ENCODE peak calls at places on chromosomes 2 and 18, in five cellular contexts. F, T, Z, O and H are unnamed samples.

GRCh38 chr2:17162721-17163120 is 355.5 kb downstream of the RAD51AP2 start:
- DNase-seq in F (no peak), T (no peak), Z (no peak), O (no peak), H (no peak)

GRCh38 chr2:218252509-218253247 is 8.1 kb upstream of the GPBAR1 start:
- DNase-seq in F (no peak), T (no peak), Z (no peak), O (no peak), H (no peak)

GRCh38 chr2:172564376-172564775 is 8.5 kb downstream of the PDK1 start:
- DNase-seq in F (no peak), T (no peak), Z (no peak), O (no peak), H (no peak)

GRCh38 chr18:22279741-22280452 is 110.5 kb downstream of the GATA6 start:
- DNase-seq in F (no peak), T (no peak), Z (no peak), O (no peak), H (peak; percentile 16)

GRCh38 chr2:106054880-106055655 is 139.0 kb downstream of the UXS1 start:
- DNase-seq in F (no peak), T (no peak), Z (no peak), O (no peak), H (no peak)

GRCh38 chr2:150371066-150371812 is 116.2 kb downstream of the RND3 start:
- DNase-seq in F (no peak), T (no peak), Z (no peak), O (no peak), H (no peak)

GRCh38 chr18:7678801-7679200 is 111.7 kb downstream of the PTPRM start:
- DNase-seq in F (no peak), T (no peak), Z (no peak), O (no peak), H (no peak)

GRCh38 chr18:76252880-76253279 is 242.2 kb downstream of the ZNF516 start:
- DNase-seq in F (peak; percentile 4), T (peak; percentile 18), Z (no peak), O (no peak), H (no peak)

GRCh38 chr18:22286576-22286975 is 117.2 kb downstream of the GATA6 start:
- DNase-seq in F (no peak), T (peak; percentile 77), Z (no peak), O (peak; percentile 38), H (no peak)

GRCh38 chr2:218008060-218009040 is 5.6 kb upstream of the TNS1 start:
- DNase-seq in F (no peak), T (no peak), Z (no peak), O (no peak), H (no peak)

GRCh38 chr2:4246364-4247131 is 543.2 kb downstream of the DCDC2C start:
- DNase-seq in F (no peak), T (no peak), Z (no peak), O (no peak), H (no peak)

GRCh38 chr2:98822301-98823164 is 91.6 kb upstream of the MGAT4A start:
- DNase-seq in F (peak; percentile 88), T (no peak), Z (no peak), O (no peak), H (no peak)

GRCh38 chr2:226413498-226414130 is 386.0 kb downstream of the IRS1 start:
- DNase-seq in F (no peak), T (no peak), Z (no peak), O (no peak), H (no peak)

GRCh38 chr2:30230479-30230854 is 867 bp upstream of the LBH start:
- DNase-seq in F (peak; percentile 86), T (no peak), Z (no peak), O (no peak), H (no peak)

GRCh38 chr2:152078662-152079061 is 20.2 kb downstream of the CACNB4 start:
- DNase-seq in F (no peak), T (no peak), Z (no peak), O (no peak), H (no peak)

GRCh38 chr2:10283106-10284062 is 19.3 kb upstream of the HPCAL1 start:
- DNase-seq in F (no peak), T (peak; percentile 87), Z (no peak), O (no peak), H (peak; percentile 21)

GRCh38 chr2:109275120-109276040 is 146.4 kb downstream of the SH3RF3 start:
- DNase-seq in F (no peak), T (no peak), Z (no peak), O (no peak), H (no peak)

GRCh38 chr2:73888388-73888787 is 4.4 kb upstream of the ACTG2 start:
- DNase-seq in F (no peak), T (no peak), Z (no peak), O (no peak), H (no peak)

GRCh38 chr2:201837824-201838340 is 31.5 kb downstream of the CDK15 start:
- DNase-seq in F (no peak), T (no peak), Z (no peak), O (no peak), H (no peak)

GRCh38 chr2:163132850-163133249 is 294.3 kb upstream of the KCNH7 start:
- DNase-seq in F (no peak), T (peak; percentile 6), Z (no peak), O (no peak), H (no peak)

GRCh38 chr2:161136194-161136593 is 24.0 kb upstream of the TANK start:
- DNase-seq in F (no peak), T (peak; percentile 17), Z (no peak), O (no peak), H (no peak)

GRCh38 chr2:67137699-67138098 is 259.4 kb upstream of the ETAA1 start:
- DNase-seq in F (no peak), T (no peak), Z (no peak), O (no peak), H (no peak)

GRCh38 chr18:13791181-13791580 is 32.8 kb upstream of the MC5R start:
- DNase-seq in F (no peak), T (peak; percentile 3), Z (no peak), O (no peak), H (no peak)

GRCh38 chr2:27494944-27495554 is at the start of gene FNDC4:
- DNase-seq in F (peak; percentile 83), T (no peak), Z (no peak), O (peak; percentile 25), H (no peak)

GRCh38 chr2:193895226-193895625 is 1700.5 kb upstream of the TMEFF2 start:
- DNase-seq in F (no peak), T (no peak), Z (no peak), O (no peak), H (no peak)

GRCh38 chr2:83282067-83282795 is 1176.8 kb downstream of the SUCLG1 start:
- DNase-seq in F (no peak), T (no peak), Z (no peak), O (no peak), H (no peak)

GRCh38 chr2:121019073-121019472 is 265.9 kb downstream of the TFCP2L1 start:
- DNase-seq in F (peak; percentile 63), T (no peak), Z (no peak), O (no peak), H (no peak)

GRCh38 chr2:121015971-121016485 is 269.0 kb downstream of the TFCP2L1 start:
- DNase-seq in F (peak; percentile 57), T (no peak), Z (no peak), O (no peak), H (no peak)

GRCh38 chr2:121017411-121017810 is 267.6 kb downstream of the TFCP2L1 start:
- DNase-seq in F (peak; percentile 63), T (no peak), Z (no peak), O (no peak), H (no peak)

GRCh38 chr2:121019756-121020155 is 265.2 kb downstream of the TFCP2L1 start:
- DNase-seq in F (peak; percentile 50), T (no peak), Z (no peak), O (no peak), H (no peak)

GRCh38 chr2:121018136-121019057 is 266.6 kb downstream of the TFCP2L1 start:
- DNase-seq in F (peak; percentile 81), T (no peak), Z (no peak), O (no peak), H (no peak)
- H3K4me3 ChIP-seq in F (no peak overlapping the region), T (no peak overlapping the region), Z (no peak overlapping the region), O (no peak overlapping the region), H (no peak overlapping the region)

DNA sequence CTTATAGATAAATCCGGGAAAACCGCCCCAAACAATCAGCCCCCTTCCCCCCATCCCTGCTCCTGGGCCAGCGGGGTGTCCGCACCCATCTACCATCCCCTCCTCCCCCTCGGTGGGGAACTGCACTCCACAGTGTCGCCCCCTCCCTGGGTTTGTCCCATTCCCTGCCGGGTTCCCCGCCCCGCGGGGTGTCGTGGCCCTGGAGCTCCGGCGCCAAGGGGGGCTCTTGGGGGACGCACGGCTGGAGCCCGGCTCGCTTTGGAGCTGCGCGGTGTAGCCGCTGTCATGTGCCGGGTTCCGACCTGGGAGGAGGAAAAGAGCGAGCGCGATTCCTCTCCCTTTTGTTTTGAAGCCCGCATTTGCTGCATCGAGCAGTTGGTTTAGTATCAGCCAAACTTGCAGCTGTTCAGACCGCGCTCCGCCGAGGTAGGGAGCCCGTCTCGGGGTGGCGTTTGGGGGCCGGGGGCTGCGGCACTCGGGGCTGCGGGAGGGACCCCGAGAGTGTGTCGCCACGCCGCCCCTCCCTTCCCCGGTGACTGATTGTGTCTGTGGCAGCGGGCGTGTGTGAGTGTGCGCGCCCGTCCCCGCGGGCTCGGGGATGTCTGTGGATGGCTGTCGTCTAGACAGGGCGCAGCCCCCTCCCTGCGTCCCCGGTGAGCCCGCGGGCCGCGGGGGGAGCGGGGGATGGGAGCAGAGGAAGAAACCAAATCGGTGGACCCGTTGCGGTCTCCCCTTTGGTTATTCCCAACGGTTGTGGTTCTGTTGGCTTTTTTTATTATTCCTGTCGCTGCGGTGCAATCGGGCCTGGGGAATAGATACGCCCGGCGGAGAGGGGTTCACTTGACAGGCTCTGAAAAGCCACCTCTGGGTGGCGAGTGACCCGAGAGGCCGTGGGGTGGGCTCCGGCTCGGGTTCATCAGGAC is 836 bp downstream of the CTIF start:
- DNase-seq in F (peak; percentile 90), T (peak; percentile 39), Z (no peak), O (peak; percentile 41), H (no peak)
- TF ChIP-seq CTCF in F (no peak), T (no peak), Z (no peak), O (no peak), H (no peak)

DNA sequence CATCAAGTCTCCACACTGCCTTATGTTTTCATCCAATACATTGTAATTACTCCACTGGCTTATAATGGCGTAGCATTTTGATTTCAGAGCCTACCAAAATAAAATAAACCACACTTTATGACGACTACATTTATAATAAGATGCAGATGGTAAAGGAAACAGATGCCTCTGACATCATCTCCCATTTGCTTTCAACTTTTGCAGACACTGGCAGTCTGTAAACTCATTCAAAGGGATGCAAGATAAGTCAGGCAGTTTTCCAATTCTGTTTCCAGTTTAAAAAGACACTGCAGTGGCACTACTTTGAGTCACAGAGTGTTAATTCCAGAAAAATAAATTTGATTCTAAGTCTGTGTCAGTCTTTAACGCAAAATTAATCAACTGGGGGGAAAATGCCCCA is 6.8 kb downstream of the DSEL start:
- DNase-seq in F (no peak), T (no peak), Z (no peak), O (no peak), H (no peak)
- H3K4me3 ChIP-seq in F (no peak overlapping the region), T (no peak overlapping the region), Z (no peak overlapping the region), O (no peak overlapping the region), H (no peak overlapping the region)

DNA sequence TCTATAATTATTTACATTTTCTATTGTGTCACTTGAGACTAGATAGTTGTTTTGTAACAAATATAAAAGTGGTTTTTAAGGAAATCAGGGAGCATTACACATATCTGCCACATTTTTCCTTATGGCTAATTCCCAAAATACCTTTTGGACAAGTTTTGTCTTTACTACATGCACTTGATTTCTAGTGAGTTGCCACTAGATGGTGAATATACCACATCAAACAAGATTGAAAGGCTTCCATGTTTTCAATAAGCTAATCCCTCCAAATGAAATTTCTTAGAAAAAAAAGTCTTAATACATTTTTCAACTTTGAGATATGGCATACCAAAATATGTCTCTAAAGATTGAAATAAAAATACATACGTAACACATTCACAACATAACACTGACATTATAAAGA is 9.1 kb upstream of the HIBCH start:
- DNase-seq in F (no peak), T (peak; percentile 29), Z (no peak), O (no peak), H (no peak)
- TF ChIP-seq CTCF in F (no peak), T (peak; percentile 49), Z (no peak), O (no peak), H (no peak)